ENCODE peak calls at places on chromosomes 2 and 18, in ten cellular contexts. One of them, this sample, is unnamed.
A peak's percentile ranks its signal among the peaks of the same experiment; 100 is the strongest.

GRCh38 chr2:196318517-196319377 is 147.4 kb upstream of the STK17B start:
- DNase-seq in HCT116: no peak
- DNase-seq in uterus: no peak
- DNase-seq in ascending aorta: no peak
- DNase-seq in small intestine: no peak
- DNase-seq in suprapubic skin: no peak
- DNase-seq in lower lobe of right lung: no peak
- DNase-seq in IMR-90: no peak
- DNase-seq in cardiac muscle cell: no peak
- DNase-seq in CD4-positive, alpha-beta memory T cell: no peak
- DNase-seq in this sample: peak; percentile 21

GRCh38 chr18:22114526-22115321 is 54.7 kb upstream of the GATA6 start:
- DNase-seq in HCT116: no peak
- DNase-seq in uterus: no peak
- DNase-seq in ascending aorta: no peak
- DNase-seq in small intestine: no peak
- DNase-seq in suprapubic skin: no peak
- DNase-seq in lower lobe of right lung: no peak
- DNase-seq in IMR-90: no peak
- DNase-seq in cardiac muscle cell: no peak
- DNase-seq in CD4-positive, alpha-beta memory T cell: no peak
- DNase-seq in this sample: no peak

GRCh38 chr2:229431331-229431954 is 160.4 kb upstream of the PID1 start:
- DNase-seq in HCT116: peak; percentile 57
- DNase-seq in uterus: no peak
- DNase-seq in ascending aorta: no peak
- DNase-seq in small intestine: peak; percentile 9
- DNase-seq in suprapubic skin: no peak
- DNase-seq in lower lobe of right lung: no peak
- DNase-seq in IMR-90: peak; percentile 57
- DNase-seq in cardiac muscle cell: peak; percentile 78
- DNase-seq in CD4-positive, alpha-beta memory T cell: no peak
- DNase-seq in this sample: no peak

GRCh38 chr18:41524674-41525470 is 430.2 kb upstream of the PIK3C3 start:
- DNase-seq in HCT116: no peak
- DNase-seq in uterus: no peak
- DNase-seq in ascending aorta: no peak
- DNase-seq in small intestine: no peak
- DNase-seq in suprapubic skin: no peak
- DNase-seq in lower lobe of right lung: no peak
- DNase-seq in IMR-90: no peak
- DNase-seq in cardiac muscle cell: no peak
- DNase-seq in CD4-positive, alpha-beta memory T cell: no peak
- DNase-seq in this sample: no peak

GRCh38 chr2:119011162-119011909 is 69.3 kb downstream of the MARCO start:
- DNase-seq in HCT116: peak; percentile 16
- DNase-seq in uterus: no peak
- DNase-seq in ascending aorta: peak; percentile 51
- DNase-seq in small intestine: peak; percentile 8
- DNase-seq in suprapubic skin: peak; percentile 76
- DNase-seq in lower lobe of right lung: peak; percentile 66
- DNase-seq in IMR-90: peak; percentile 5
- DNase-seq in cardiac muscle cell: peak; percentile 62
- DNase-seq in CD4-positive, alpha-beta memory T cell: no peak
- DNase-seq in this sample: peak; percentile 43

GRCh38 chr2:217074576-217075224 is 214.8 kb upstream of the TNP1 start:
- DNase-seq in HCT116: no peak
- DNase-seq in uterus: no peak
- DNase-seq in ascending aorta: no peak
- DNase-seq in small intestine: no peak
- DNase-seq in suprapubic skin: no peak
- DNase-seq in lower lobe of right lung: no peak
- DNase-seq in IMR-90: peak; percentile 60
- DNase-seq in cardiac muscle cell: peak; percentile 64
- DNase-seq in CD4-positive, alpha-beta memory T cell: no peak
- DNase-seq in this sample: no peak

GRCh38 chr2:3644891-3645605 is 13.0 kb upstream of the ALLC start:
- DNase-seq in HCT116: no peak
- DNase-seq in uterus: no peak
- DNase-seq in ascending aorta: no peak
- DNase-seq in small intestine: no peak
- DNase-seq in suprapubic skin: peak; percentile 65
- DNase-seq in lower lobe of right lung: no peak
- DNase-seq in IMR-90: no peak
- DNase-seq in cardiac muscle cell: no peak
- DNase-seq in CD4-positive, alpha-beta memory T cell: no peak
- DNase-seq in this sample: no peak

GRCh38 chr2:67694464-67694863 is 297.3 kb downstream of the ETAA1 start:
- DNase-seq in HCT116: no peak
- DNase-seq in uterus: no peak
- DNase-seq in ascending aorta: no peak
- DNase-seq in small intestine: no peak
- DNase-seq in suprapubic skin: no peak
- DNase-seq in lower lobe of right lung: peak; percentile 43
- DNase-seq in IMR-90: no peak
- DNase-seq in cardiac muscle cell: no peak
- DNase-seq in CD4-positive, alpha-beta memory T cell: no peak
- DNase-seq in this sample: no peak

GRCh38 chr18:26460449-26461091 is 87.8 kb downstream of the KCTD1 start:
- DNase-seq in HCT116: no peak
- DNase-seq in uterus: no peak
- DNase-seq in ascending aorta: no peak
- DNase-seq in small intestine: no peak
- DNase-seq in suprapubic skin: no peak
- DNase-seq in lower lobe of right lung: no peak
- DNase-seq in IMR-90: peak; percentile 38
- DNase-seq in cardiac muscle cell: peak; percentile 78
- DNase-seq in CD4-positive, alpha-beta memory T cell: no peak
- DNase-seq in this sample: peak; percentile 77

GRCh38 chr2:30267576-30267975 is 36.2 kb downstream of the LBH start:
- DNase-seq in HCT116: no peak
- DNase-seq in uterus: no peak
- DNase-seq in ascending aorta: no peak
- DNase-seq in small intestine: no peak
- DNase-seq in suprapubic skin: no peak
- DNase-seq in lower lobe of right lung: no peak
- DNase-seq in IMR-90: no peak
- DNase-seq in cardiac muscle cell: no peak
- DNase-seq in CD4-positive, alpha-beta memory T cell: peak; percentile 21
- DNase-seq in this sample: no peak

GRCh38 chr2:149877064-149877463 is 289.5 kb upstream of the MMADHC start:
- DNase-seq in HCT116: no peak
- DNase-seq in uterus: no peak
- DNase-seq in ascending aorta: no peak
- DNase-seq in small intestine: no peak
- DNase-seq in suprapubic skin: no peak
- DNase-seq in lower lobe of right lung: no peak
- DNase-seq in IMR-90: no peak
- DNase-seq in cardiac muscle cell: no peak
- DNase-seq in CD4-positive, alpha-beta memory T cell: no peak
- DNase-seq in this sample: no peak

GRCh38 chr18:77042583-77042982 is 90.0 kb downstream of the MBP start:
- DNase-seq in HCT116: no peak
- DNase-seq in uterus: no peak
- DNase-seq in ascending aorta: no peak
- DNase-seq in small intestine: no peak
- DNase-seq in suprapubic skin: no peak
- DNase-seq in lower lobe of right lung: no peak
- DNase-seq in IMR-90: no peak
- DNase-seq in cardiac muscle cell: no peak
- DNase-seq in CD4-positive, alpha-beta memory T cell: no peak
- DNase-seq in this sample: no peak

GRCh38 chr2:141313972-141314371 is 816.8 kb downstream of the LRP1B start:
- DNase-seq in HCT116: no peak
- DNase-seq in uterus: no peak
- DNase-seq in ascending aorta: no peak
- DNase-seq in small intestine: no peak
- DNase-seq in suprapubic skin: no peak
- DNase-seq in lower lobe of right lung: no peak
- DNase-seq in IMR-90: no peak
- DNase-seq in cardiac muscle cell: no peak
- DNase-seq in CD4-positive, alpha-beta memory T cell: no peak
- DNase-seq in this sample: no peak

GRCh38 chr2:26243643-26244478 is 571 bp downstream of the HADHA start:
- DNase-seq in HCT116: no peak
- DNase-seq in uterus: no peak
- DNase-seq in ascending aorta: peak; percentile 64
- DNase-seq in small intestine: peak; percentile 36
- DNase-seq in suprapubic skin: no peak
- DNase-seq in lower lobe of right lung: no peak
- DNase-seq in IMR-90: peak; percentile 21
- DNase-seq in cardiac muscle cell: peak; percentile 40
- DNase-seq in CD4-positive, alpha-beta memory T cell: peak; percentile 22
- DNase-seq in this sample: peak; percentile 35

GRCh38 chr2:8803658-8804379 is 33.6 kb downstream of the KIDINS220 start:
- DNase-seq in HCT116: peak; percentile 91
- DNase-seq in uterus: no peak
- DNase-seq in ascending aorta: no peak
- DNase-seq in small intestine: peak; percentile 67
- DNase-seq in suprapubic skin: no peak
- DNase-seq in lower lobe of right lung: no peak
- DNase-seq in IMR-90: peak; percentile 97
- DNase-seq in cardiac muscle cell: peak; percentile 89
- DNase-seq in CD4-positive, alpha-beta memory T cell: no peak
- DNase-seq in this sample: no peak

GRCh38 chr2:26768759-26769500 is 4.8 kb downstream of the SLC35F6 start:
- DNase-seq in HCT116: peak; percentile 82
- DNase-seq in uterus: peak; percentile 57
- DNase-seq in ascending aorta: peak; percentile 90
- DNase-seq in small intestine: peak; percentile 51
- DNase-seq in suprapubic skin: peak; percentile 88
- DNase-seq in lower lobe of right lung: peak; percentile 87
- DNase-seq in IMR-90: no peak
- DNase-seq in cardiac muscle cell: peak; percentile 71
- DNase-seq in CD4-positive, alpha-beta memory T cell: no peak
- DNase-seq in this sample: peak; percentile 93

GRCh38 chr18:10754128-10754527 is 228.3 kb downstream of the NAPG start:
- DNase-seq in HCT116: no peak
- DNase-seq in uterus: no peak
- DNase-seq in ascending aorta: no peak
- DNase-seq in small intestine: no peak
- DNase-seq in suprapubic skin: no peak
- DNase-seq in lower lobe of right lung: no peak
- DNase-seq in IMR-90: no peak
- DNase-seq in cardiac muscle cell: no peak
- DNase-seq in CD4-positive, alpha-beta memory T cell: no peak
- DNase-seq in this sample: no peak

GRCh38 chr2:197461073-197461472 is 7.7 kb downstream of the COQ10B start:
- DNase-seq in HCT116: no peak
- DNase-seq in uterus: no peak
- DNase-seq in ascending aorta: no peak
- DNase-seq in small intestine: peak; percentile 86
- DNase-seq in suprapubic skin: no peak
- DNase-seq in lower lobe of right lung: no peak
- DNase-seq in IMR-90: peak; percentile 8
- DNase-seq in cardiac muscle cell: no peak
- DNase-seq in CD4-positive, alpha-beta memory T cell: no peak
- DNase-seq in this sample: no peak
- H3K27ac ChIP-seq in HCT116: no peak overlapping the region
- H3K27ac ChIP-seq in uterus: no peak overlapping the region
- H3K27ac ChIP-seq in ascending aorta: no peak overlapping the region
- H3K27ac ChIP-seq in small intestine: peak overlapping the region; percentile 8
- H3K27ac ChIP-seq in suprapubic skin: peak overlapping the region; percentile 36
- H3K27ac ChIP-seq in lower lobe of right lung: no peak overlapping the region
- H3K27ac ChIP-seq in IMR-90: no peak overlapping the region
- H3K27ac ChIP-seq in cardiac muscle cell: no peak overlapping the region
- H3K27ac ChIP-seq in CD4-positive, alpha-beta memory T cell: no peak overlapping the region
- H3K27ac ChIP-seq in this sample: no peak overlapping the region

DNA sequence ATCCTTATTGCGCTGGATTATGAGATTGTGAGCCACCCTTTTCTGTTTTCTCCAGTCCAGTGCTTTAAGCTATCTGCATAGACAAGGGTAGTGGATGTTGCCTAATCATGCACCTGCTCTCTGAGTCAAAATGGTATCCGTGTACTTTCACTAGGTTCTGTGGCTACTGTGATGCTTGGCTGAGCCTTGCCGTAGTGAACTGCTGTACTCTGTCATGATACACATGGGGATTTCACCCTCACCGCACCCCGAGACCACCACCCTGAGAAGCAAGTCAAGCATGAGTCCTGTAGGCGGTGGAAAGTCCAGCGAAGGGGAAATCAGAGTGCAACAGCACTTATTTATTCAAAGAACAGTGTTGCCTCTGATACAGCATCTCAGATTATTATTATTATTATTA is 55.0 kb downstream of the ARHGAP25 start:
- DNase-seq in HCT116: no peak
- DNase-seq in uterus: no peak
- DNase-seq in ascending aorta: no peak
- DNase-seq in small intestine: no peak
- DNase-seq in suprapubic skin: no peak
- DNase-seq in lower lobe of right lung: no peak
- DNase-seq in IMR-90: no peak
- DNase-seq in cardiac muscle cell: no peak
- DNase-seq in CD4-positive, alpha-beta memory T cell: no peak
- DNase-seq in this sample: no peak
- H3K27me3 ChIP-seq in HCT116: no peaks in the 10 kb centered on the region
- H3K27me3 ChIP-seq in uterus: no peaks in the 10 kb centered on the region
- H3K27me3 ChIP-seq in ascending aorta: no peaks in the 10 kb centered on the region
- H3K27me3 ChIP-seq in small intestine: no peaks in the 10 kb centered on the region
- H3K27me3 ChIP-seq in suprapubic skin: no peaks in the 10 kb centered on the region
- H3K27me3 ChIP-seq in lower lobe of right lung: no peaks in the 10 kb centered on the region
- H3K27me3 ChIP-seq in IMR-90: peaks cover 16% of the 10 kb centered on the region
- H3K27me3 ChIP-seq in cardiac muscle cell: no peaks in the 10 kb centered on the region
- H3K27me3 ChIP-seq in CD4-positive, alpha-beta memory T cell: no peaks in the 10 kb centered on the region
- H3K27me3 ChIP-seq in this sample: no peaks in the 10 kb centered on the region

GRCh38 chr2:44548221-44549098 is 186.7 kb downstream of the CAMKMT start:
- DNase-seq in HCT116: no peak
- DNase-seq in uterus: no peak
- DNase-seq in ascending aorta: no peak
- DNase-seq in small intestine: no peak
- DNase-seq in suprapubic skin: no peak
- DNase-seq in lower lobe of right lung: no peak
- DNase-seq in IMR-90: no peak
- DNase-seq in cardiac muscle cell: no peak
- DNase-seq in CD4-positive, alpha-beta memory T cell: no peak
- DNase-seq in this sample: no peak
- H3K4me3 ChIP-seq in HCT116: no peak overlapping the region
- H3K4me3 ChIP-seq in uterus: no peak overlapping the region
- H3K4me3 ChIP-seq in ascending aorta: no peak overlapping the region
- H3K4me3 ChIP-seq in small intestine: no peak overlapping the region
- H3K4me3 ChIP-seq in suprapubic skin: no peak overlapping the region
- H3K4me3 ChIP-seq in lower lobe of right lung: no peak overlapping the region
- H3K4me3 ChIP-seq in IMR-90: no peak overlapping the region
- H3K4me3 ChIP-seq in cardiac muscle cell: no peak overlapping the region
- H3K4me3 ChIP-seq in CD4-positive, alpha-beta memory T cell: no peak overlapping the region
- H3K4me3 ChIP-seq in this sample: no peak overlapping the region

DNA sequence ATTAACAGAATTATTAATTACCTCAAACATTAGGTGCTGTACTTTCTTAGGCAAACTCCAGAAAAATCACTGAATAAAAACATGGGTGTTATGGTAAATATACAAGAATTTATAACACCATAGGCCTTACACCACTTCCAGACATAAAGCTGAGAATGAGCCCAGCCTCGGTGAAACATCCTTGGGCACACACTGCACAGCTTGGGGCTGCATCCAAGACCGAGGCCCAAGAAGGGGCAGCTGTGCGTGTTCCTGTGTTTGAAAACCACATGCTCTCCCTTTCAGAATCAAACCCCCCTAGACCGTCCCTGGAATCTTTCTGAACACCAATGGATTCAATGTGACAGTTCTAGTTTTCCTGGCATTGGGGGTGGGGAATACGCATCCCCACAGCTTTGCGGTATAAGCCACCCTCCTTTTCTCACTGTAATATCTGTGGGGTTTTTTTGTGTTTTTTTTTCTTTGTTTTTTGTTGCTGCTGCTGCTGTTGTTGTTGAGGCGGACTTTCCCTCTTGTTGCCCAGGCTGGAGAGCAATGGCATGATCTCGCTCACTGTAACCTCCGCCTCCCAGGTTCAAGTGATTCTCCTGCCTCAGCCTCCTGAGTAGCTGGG is 12.9 kb downstream of the ERFE start:
- DNase-seq in HCT116: no peak
- DNase-seq in uterus: no peak
- DNase-seq in ascending aorta: no peak
- DNase-seq in small intestine: no peak
- DNase-seq in suprapubic skin: no peak
- DNase-seq in lower lobe of right lung: no peak
- DNase-seq in IMR-90: no peak
- DNase-seq in cardiac muscle cell: no peak
- DNase-seq in CD4-positive, alpha-beta memory T cell: no peak
- DNase-seq in this sample: no peak
- H3K27ac ChIP-seq in HCT116: no peak overlapping the region
- H3K27ac ChIP-seq in uterus: no peak overlapping the region
- H3K27ac ChIP-seq in ascending aorta: peak overlapping the region; percentile 91
- H3K27ac ChIP-seq in small intestine: no peak overlapping the region
- H3K27ac ChIP-seq in suprapubic skin: no peak overlapping the region
- H3K27ac ChIP-seq in lower lobe of right lung: no peak overlapping the region
- H3K27ac ChIP-seq in IMR-90: peak overlapping the region; percentile 61
- H3K27ac ChIP-seq in cardiac muscle cell: no peak overlapping the region
- H3K27ac ChIP-seq in CD4-positive, alpha-beta memory T cell: no peak overlapping the region
- H3K27ac ChIP-seq in this sample: no peak overlapping the region